ENCODE peak calls at places on chromosomes 2 and 18, in five cellular contexts. F is choroid plexus epithelial cell, Y is amygdala, I is amniotic epithelial cell, X is neural crest cell. C is an unnamed sample.

GRCh38 chr2:191202209-191202721 is 42.9 kb upstream of the MYO1B start:
- DNase-seq in F (peak; percentile 88), Y (no peak), I (peak; percentile 93), X (no peak), C (no peak)

GRCh38 chr2:139518276-139518675 is 738.1 kb upstream of the NXPH2 start:
- DNase-seq in F (no peak), Y (no peak), I (no peak), X (no peak), C (no peak)

GRCh38 chr2:30979822-30980245 is 158.4 kb downstream of the GALNT14 start:
- DNase-seq in F (peak; percentile 39), Y (no peak), I (peak; percentile 9), X (no peak), C (no peak)

GRCh38 chr2:3185256-3185655 is 192.4 kb downstream of the EIPR1 start:
- DNase-seq in F (no peak), Y (no peak), I (no peak), X (no peak), C (no peak)

GRCh38 chr18:79529296-79529695 is 133.6 kb downstream of the NFATC1 start:
- DNase-seq in F (no peak), Y (no peak), I (no peak), X (no peak), C (no peak)

GRCh38 chr2:31469648-31470047 is 55.1 kb upstream of the XDH start:
- DNase-seq in F (no peak), Y (no peak), I (no peak), X (no peak), C (no peak)

GRCh38 chr2:134170269-134170668 is 83.6 kb upstream of the MGAT5 start:
- DNase-seq in F (peak; percentile 37), Y (no peak), I (peak; percentile 24), X (no peak), C (no peak)

GRCh38 chr2:188199716-188200128 is 92.0 kb upstream of the GULP1 start:
- DNase-seq in F (peak; percentile 89), Y (no peak), I (peak; percentile 92), X (no peak), C (no peak)

GRCh38 chr18:49048361-49048760 is 97.6 kb upstream of the SMAD7 start:
- DNase-seq in F (peak; percentile 82), Y (no peak), I (peak; percentile 59), X (no peak), C (no peak)

GRCh38 chr18:67551146-67551545 is 34.6 kb upstream of the DSEL start:
- DNase-seq in F (no peak), Y (no peak), I (no peak), X (no peak), C (no peak)

GRCh38 chr2:191245046-191245868 is at the start of gene MYO1B:
- DNase-seq in F (peak; percentile 59), Y (no peak), I (peak; percentile 79), X (peak; percentile 71), C (peak; percentile 21)

GRCh38 chr18:25176516-25177042 is 175.4 kb downstream of the ZNF521 start:
- DNase-seq in F (no peak), Y (no peak), I (no peak), X (no peak), C (no peak)

GRCh38 chr2:33322099-33322498 is 154.3 kb upstream of the RASGRP3 start:
- DNase-seq in F (peak; percentile 97), Y (no peak), I (peak; percentile 72), X (no peak), C (no peak)

GRCh38 chr2:133484106-133484505 is 84.2 kb downstream of the NCKAP5 start:
- DNase-seq in F (no peak), Y (no peak), I (peak; percentile 54), X (no peak), C (no peak)

GRCh38 chr18:4821801-4822200 is 366.7 kb upstream of the DLGAP1 start:
- DNase-seq in F (no peak), Y (no peak), I (no peak), X (no peak), C (no peak)

GRCh38 chr18:74316257-74317180 is 880 bp downstream of the C18orf63 start:
- DNase-seq in F (peak; percentile 87), Y (no peak), I (peak; percentile 88), X (no peak), C (no peak)

GRCh38 chr18:44880170-44880569 is 199.5 kb downstream of the SETBP1 start:
- DNase-seq in F (no peak), Y (no peak), I (no peak), X (no peak), C (no peak)

GRCh38 chr2:30777662-30778505 is 29.4 kb downstream of the CAPN13 start:
- DNase-seq in F (no peak), Y (no peak), I (no peak), X (no peak), C (no peak)

GRCh38 chr2:15893689-15894325 is 46.5 kb upstream of the MYCN start:
- DNase-seq in F (no peak), Y (no peak), I (no peak), X (no peak), C (no peak)

GRCh38 chr2:161113693-161114417 is 46.4 kb upstream of the TANK start:
- DNase-seq in F (no peak), Y (no peak), I (no peak), X (no peak), C (no peak)

GRCh38 chr18:8771930-8772329 is 66.6 kb downstream of the MTCL1 start:
- DNase-seq in F (peak; percentile 48), Y (no peak), I (no peak), X (no peak), C (no peak)

GRCh38 chr2:177552414-177553175 is 160.0 kb downstream of the AGPS start:
- DNase-seq in F (peak; percentile 94), Y (peak; percentile 90), I (peak; percentile 83), X (peak; percentile 75), C (peak; percentile 83)

GRCh38 chr2:212987492-212987891 is 163.9 kb downstream of the IKZF2 start:
- DNase-seq in F (no peak), Y (no peak), I (no peak), X (no peak), C (no peak)

GRCh38 chr2:66966631-66967030 is 430.5 kb upstream of the ETAA1 start:
- DNase-seq in F (peak; percentile 23), Y (no peak), I (peak; percentile 47), X (no peak), C (no peak)

GRCh38 chr2:60335533-60336237 is 217.8 kb downstream of the BCL11A start:
- DNase-seq in F (no peak), Y (no peak), I (no peak), X (no peak), C (no peak)

GRCh38 chr2:169561364-169561763 is 12.3 kb downstream of the FASTKD1 start:
- DNase-seq in F (no peak), Y (no peak), I (no peak), X (no peak), C (no peak)

GRCh38 chr2:10039658-10040410 is 3.5 kb upstream of the KLF11 start:
- DNase-seq in F (no peak), Y (no peak), I (no peak), X (no peak), C (no peak)

C was measured in T-helper 9 cell.